ENCODE peak calls at places on chromosome 1, in four cellular contexts. E, P, R and G are unnamed samples.

GRCh38 chr1:159900086-159900680 is at the start of gene CFAP45:
- DNase-seq in P (peak; percentile 88), E (no peak), R (peak; percentile 39), G (no peak)

GRCh38 chr1:179599623-179600249 is 8.1 kb downstream of the TDRD5 start:
- DNase-seq in E (no peak), R (peak; percentile 6), P (no peak), G (peak; percentile 62)

GRCh38 chr1:51926171-51926812 is 47.8 kb upstream of the NRDC start:
- DNase-seq in R (no peak), E (no peak), P (no peak), G (no peak)

GRCh38 chr1:246828818-246829217 is 102.9 kb downstream of the AHCTF1 start:
- DNase-seq in R (no peak), E (no peak), P (no peak), G (no peak)

GRCh38 chr1:11357291-11357690 is 84.3 kb downstream of the UBIAD1 start:
- DNase-seq in E (no peak), P (no peak), R (no peak), G (no peak)

GRCh38 chr1:235920596-235921375 is 54.1 kb upstream of the LYST start:
- DNase-seq in P (no peak), E (no peak), R (no peak), G (no peak)

GRCh38 chr1:67789551-67789950 is 43.7 kb downstream of the GNG12 start:
- DNase-seq in R (no peak), E (no peak), P (no peak), G (no peak)

GRCh38 chr1:231630558-231631205 is 4.1 kb downstream of the DISC1 start:
- DNase-seq in P (no peak), E (no peak), R (no peak), G (no peak)

GRCh38 chr1:42963378-42964005 is 4.8 kb upstream of the SLC2A1 start:
- DNase-seq in P (no peak), E (no peak), R (no peak), G (no peak)

GRCh38 chr1:100866041-100866900 is 28.4 kb downstream of the EXTL2 start:
- DNase-seq in R (no peak), E (no peak), P (no peak), G (peak; percentile 50)

GRCh38 chr1:2378441-2378851 is 12.9 kb downstream of the MORN1 start:
- DNase-seq in E (no peak), R (no peak), P (no peak), G (no peak)

GRCh38 chr1:117570988-117571409 is 34.8 kb upstream of the TENT5C start:
- DNase-seq in P (peak; percentile 70), R (no peak), E (no peak), G (no peak)